ENCODE peak calls at places on chromosomes 7 and 10, in six cellular contexts. O is IMR-90; H is cardiac muscle cell; R is CD4-positive, CD25-positive, alpha-beta regulatory T cell; T is body of pancreas; A is ascending aorta. N is an unnamed sample.

GRCh38 chr10:74179124-74179710 is 28.2 kb downstream of the ADK start:
- DNase-seq in O (peak; percentile 35), H (no peak), R (no peak), T (no peak), A (no peak), N (no peak)

GRCh38 chr10:119713744-119714483 is 11.9 kb upstream of the INPP5F start:
- DNase-seq in O (peak; percentile 21), H (no peak), R (no peak), T (no peak), A (no peak), N (no peak)

GRCh38 chr7:94834359-94834758 is 73.0 kb upstream of the PPP1R9A start:
- DNase-seq in O (no peak), H (no peak), R (no peak), T (no peak), A (no peak), N (no peak)

GRCh38 chr10:32005050-32005449 is 51.2 kb downstream of the KIF5B start:
- DNase-seq in O (peak; percentile 53), H (peak; percentile 57), R (peak; percentile 4), T (peak; percentile 44), A (peak; percentile 67), N (peak; percentile 67)

GRCh38 chr10:6151087-6151977 is 51.4 kb upstream of the PFKFB3 start:
- DNase-seq in O (peak; percentile 69), H (peak; percentile 67), R (peak; percentile 28), T (peak; percentile 41), A (peak; percentile 84), N (no peak)

GRCh38 chr7:134710854-134711624 is 64.4 kb downstream of the BPGM start:
- DNase-seq in O (peak; percentile 43), H (peak; percentile 21), R (peak; percentile 4), T (no peak), A (no peak), N (no peak)

GRCh38 chr10:86757110-86757790 is 831 bp downstream of the BMPR1A start:
- DNase-seq in O (peak; percentile 65), H (peak; percentile 71), R (no peak), T (peak; percentile 44), A (peak; percentile 73), N (peak; percentile 23)

GRCh38 chr7:70893422-70893821 is 238.5 kb upstream of the GALNT17 start:
- DNase-seq in O (no peak), H (no peak), R (no peak), T (no peak), A (no peak), N (no peak)

GRCh38 chr7:105647591-105647990 is 66.3 kb upstream of the EFCAB10 start:
- DNase-seq in O (no peak), H (no peak), R (no peak), T (no peak), A (no peak), N (no peak)

GRCh38 chr7:36967387-36967786 is 243.1 kb upstream of the AOAH start:
- DNase-seq in O (peak; percentile 62), H (peak; percentile 82), R (no peak), T (peak; percentile 55), A (peak; percentile 79), N (peak; percentile 65)

GRCh38 chr7:12130664-12131063 is 80.4 kb upstream of the TMEM106B start:
- DNase-seq in O (no peak), H (no peak), R (no peak), T (no peak), A (no peak), N (no peak)

GRCh38 chr10:29200280-29200679 is 88.6 kb upstream of the LYZL1 start:
- DNase-seq in O (peak; percentile 8), H (peak; percentile 5), R (no peak), T (no peak), A (no peak), N (no peak)

GRCh38 chr10:31851216-31851615 is 77.4 kb downstream of the ARHGAP12 start:
- DNase-seq in O (no peak), H (no peak), R (no peak), T (no peak), A (no peak), N (no peak)

GRCh38 chr10:101301111-101301731 is 52.7 kb upstream of the BTRC start:
- DNase-seq in O (peak; percentile 44), H (peak; percentile 67), R (peak; percentile 7), T (peak; percentile 35), A (no peak), N (no peak)

GRCh38 chr10:102133373-102134195 is 744 bp downstream of the PPRC1 start:
- DNase-seq in O (peak; percentile 70), H (peak; percentile 85), R (peak; percentile 26), T (peak; percentile 72), A (peak; percentile 85), N (peak; percentile 76)

GRCh38 chr7:153638821-153639435 is 413.3 kb upstream of the DPP6 start:
- DNase-seq in O (no peak), H (no peak), R (no peak), T (no peak), A (no peak), N (no peak)

GRCh38 chr7:27141138-27141537 is 2.3 kb downstream of the HOXA5 start:
- DNase-seq in O (no peak), H (no peak), R (no peak), T (no peak), A (no peak), N (no peak)

GRCh38 chr10:111439034-111439842 is 362.4 kb downstream of the ADRA2A start:
- DNase-seq in O (no peak), H (no peak), R (no peak), T (no peak), A (no peak), N (no peak)

GRCh38 chr10:72335394-72336258 is 19.1 kb downstream of the DNAJB12 start:
- DNase-seq in O (no peak), H (peak; percentile 89), R (no peak), T (peak; percentile 80), A (peak; percentile 86), N (peak; percentile 90)

GRCh38 chr7:24757799-24758275 is 573 bp upstream of the GSDME start:
- DNase-seq in O (peak; percentile 51), H (peak; percentile 58), R (no peak), T (no peak), A (peak; percentile 74), N (no peak)

GRCh38 chr7:151793531-151793935 is 83.4 kb downstream of the PRKAG2 start:
- DNase-seq in O (no peak), H (peak; percentile 42), R (no peak), T (peak; percentile 58), A (peak; percentile 80), N (no peak)

GRCh38 chr10:53223846-53224245 is 451.3 kb upstream of the MBL2 start:
- DNase-seq in O (no peak), H (no peak), R (no peak), T (no peak), A (no peak), N (no peak)

GRCh38 chr10:114850126-114850525 is 28.5 kb downstream of the FHIP2A start:
- DNase-seq in O (no peak), H (no peak), R (no peak), T (no peak), A (no peak), N (no peak)
- H3K36me3 ChIP-seq in O (peaks cover 39% of the 10 kb centered on the region), H (peaks cover 72% of the 10 kb centered on the region), R (peaks cover 89% of the 10 kb centered on the region), T (peaks cover 7% of the 10 kb centered on the region), A (peaks cover 86% of the 10 kb centered on the region), N (no peaks in the 10 kb centered on the region)

GRCh38 chr7:101957733-101958525 is 140.5 kb downstream of the CUX1 start:
- DNase-seq in O (no peak), H (no peak), R (no peak), T (no peak), A (no peak), N (no peak)
- H3K4me1 ChIP-seq in O (peaks cover 17% of the 10 kb centered on the region), H (peaks cover 21% of the 10 kb centered on the region), R (no peaks in the 10 kb centered on the region), T (peaks cover 2% of the 10 kb centered on the region), A (peaks cover 17% of the 10 kb centered on the region), N (no peaks in the 10 kb centered on the region)

GRCh38 chr7:113705439-113705838 is 213.4 kb downstream of the PPP1R3A start:
- DNase-seq in O (no peak), H (peak; percentile 2), R (no peak), T (no peak), A (no peak), N (no peak)

GRCh38 chr7:113715981-113716870 is 202.6 kb downstream of the PPP1R3A start:
- DNase-seq in O (no peak), H (no peak), R (no peak), T (no peak), A (no peak), N (no peak)

GRCh38 chr7:113715262-113715661 is 203.5 kb downstream of the PPP1R3A start:
- DNase-seq in O (no peak), H (no peak), R (no peak), T (no peak), A (no peak), N (no peak)

DNA sequence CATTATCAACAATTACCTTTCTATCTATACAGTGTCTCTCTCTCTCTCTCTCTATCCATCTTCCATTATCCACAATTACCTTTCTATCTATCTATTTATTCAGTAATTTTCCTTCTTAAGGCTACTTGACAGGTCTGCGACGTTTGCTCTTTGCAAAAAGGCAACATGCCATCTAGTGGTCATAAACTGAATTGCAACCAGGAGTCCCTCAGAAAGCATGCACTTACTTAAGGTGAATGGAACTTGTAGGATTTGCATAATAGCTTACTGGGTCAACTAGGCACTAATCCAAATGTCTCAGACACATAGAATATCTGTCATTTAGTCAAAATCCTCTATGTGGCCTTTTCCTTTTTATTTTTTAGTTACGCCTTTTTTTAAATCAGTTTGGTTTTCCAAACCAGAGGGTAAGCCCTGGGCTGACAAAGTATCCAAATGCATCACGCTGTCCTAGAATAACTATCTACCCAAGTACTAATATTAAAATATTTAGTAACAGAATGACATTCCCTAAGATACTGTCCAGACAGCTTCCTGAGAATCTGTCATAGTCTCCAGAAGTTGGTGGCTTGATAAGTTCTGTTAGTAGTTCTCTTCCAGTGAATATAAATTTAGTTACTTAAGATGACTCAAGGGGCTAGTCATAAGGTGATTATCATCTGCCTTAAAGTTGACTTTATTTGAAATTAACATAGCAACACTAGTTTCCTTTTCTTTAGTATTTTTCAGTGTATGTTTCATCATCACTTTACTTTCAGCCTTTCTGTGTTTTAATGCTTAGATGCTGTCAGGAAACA is 208.3 kb downstream of the PPP1R3A start:
- DNase-seq in O (peak; percentile 83), H (peak; percentile 89), R (peak; percentile 9), T (peak; percentile 41), A (no peak), N (no peak)
- H3K36me3 ChIP-seq in O (no peaks in the 10 kb centered on the region), H (no peaks in the 10 kb centered on the region), R (no peaks in the 10 kb centered on the region), T (no peaks in the 10 kb centered on the region), A (no peaks in the 10 kb centered on the region), N (no peaks in the 10 kb centered on the region)

GRCh38 chr7:116545411-116545993 is 20.7 kb downstream of the CAV1 start:
- DNase-seq in O (peak; percentile 53), H (no peak), R (no peak), T (no peak), A (no peak), N (no peak)
- H3K4me1 ChIP-seq in O (peaks cover 35% of the 10 kb centered on the region), H (no peaks in the 10 kb centered on the region), R (no peaks in the 10 kb centered on the region), T (no peaks in the 10 kb centered on the region), A (peaks cover 22% of the 10 kb centered on the region), N (no peaks in the 10 kb centered on the region)